ENCODE peak calls at places on chromosomes 1 and 21, in six cellular contexts. N, Z, L, C, E and U are unnamed samples.

GRCh38 chr1:115462677-115463076 is 124.6 kb upstream of the NGF start:
- DNase-seq in Z (no peak), L (no peak), C (no peak), E (no peak), N (no peak), U (no peak)

GRCh38 chr1:118459871-118460270 is 274.8 kb upstream of the SPAG17 start:
- DNase-seq in N (no peak), Z (no peak), L (no peak), C (no peak), E (no peak), U (no peak)

GRCh38 chr1:232699814-232700213 is 69.9 kb upstream of the SIPA1L2 start:
- DNase-seq in L (no peak), Z (no peak), E (no peak), C (no peak), N (no peak), U (no peak)

GRCh38 chr1:39919545-39919944 is 17.8 kb upstream of the MYCL start:
- DNase-seq in L (peak; percentile 64), C (no peak), N (no peak), E (no peak), Z (peak; percentile 23), U (no peak)

GRCh38 chr1:50508040-50508586 is 84.9 kb upstream of the DMRTA2 start:
- DNase-seq in Z (no peak), E (no peak), L (no peak), N (no peak), C (no peak), U (no peak)

GRCh38 chr1:78519446-78519845 is 28.7 kb downstream of the PTGFR start:
- DNase-seq in N (no peak), L (no peak), C (no peak), Z (no peak), E (no peak), U (no peak)

GRCh38 chr1:32179193-32179442 is 357 bp upstream of the TXLNA start:
- DNase-seq in Z (no peak), C (no peak), N (no peak), E (no peak), L (no peak), U (no peak)

GRCh38 chr21:38712076-38712475 is 93.7 kb upstream of the ETS2 start:
- DNase-seq in Z (no peak), E (no peak), L (peak; percentile 11), C (no peak), N (no peak), U (no peak)

GRCh38 chr1:175826705-175827104 is 83.3 kb upstream of the TNR start:
- DNase-seq in E (no peak), N (no peak), L (no peak), Z (no peak), C (peak; percentile 28), U (no peak)

GRCh38 chr1:66535149-66535548 is 1.2 kb downstream of the SGIP1 start:
- DNase-seq in N (no peak), L (no peak), C (no peak), E (no peak), Z (no peak), U (no peak)

GRCh38 chr1:25030674-25031589 is 100.9 kb upstream of the RUNX3 start:
- DNase-seq in L (peak; percentile 9), N (no peak), E (no peak), Z (no peak), C (no peak), U (no peak)

GRCh38 chr1:231390071-231390470 is 32.0 kb downstream of the EGLN1 start:
- DNase-seq in Z (no peak), L (no peak), E (no peak), N (no peak), C (no peak), U (no peak)

GRCh38 chr1:84442256-84442655 is 36.8 kb upstream of the RPF1 start:
- DNase-seq in C (peak; percentile 73), E (peak; percentile 58), L (peak; percentile 22), Z (no peak), N (no peak), U (peak; percentile 53)

GRCh38 chr21:28821276-28822063 is 171.2 kb downstream of the LTN1 start:
- DNase-seq in N (no peak), E (no peak), Z (no peak), C (no peak), L (no peak), U (no peak)

GRCh38 chr1:217275617-217276398 is 355.1 kb downstream of the GPATCH2 start:
- DNase-seq in E (peak; percentile 25), Z (no peak), N (no peak), L (no peak), C (no peak), U (peak; percentile 44)

GRCh38 chr1:37484325-37485051 is 10.1 kb downstream of the ZC3H12A start:
- DNase-seq in L (peak; percentile 31), N (no peak), Z (no peak), C (no peak), E (no peak), U (no peak)

GRCh38 chr21:37095821-37096220 is 22.8 kb downstream of the TTC3 start:
- DNase-seq in L (no peak), C (no peak), Z (no peak), E (no peak), N (no peak), U (no peak)

GRCh38 chr1:29901618-29902017 is 665.3 kb downstream of the PTPRU start:
- DNase-seq in Z (no peak), C (no peak), L (no peak), N (no peak), E (no peak), U (no peak)

GRCh38 chr1:93171549-93172050 is 8.6 kb downstream of the TMED5 start:
- DNase-seq in Z (no peak), C (no peak), N (no peak), L (no peak), E (no peak), U (no peak)

GRCh38 chr1:19424651-19425570 is 60.4 kb downstream of the CAPZB start:
- DNase-seq in E (no peak), Z (no peak), C (no peak), N (no peak), L (no peak), U (no peak)

GRCh38 chr1:237812061-237812460 is 78.7 kb downstream of the ZP4 start:
- DNase-seq in C (no peak), L (no peak), N (no peak), Z (no peak), E (no peak), U (no peak)

GRCh38 chr1:116375884-116376733 is 3.1 kb downstream of the ATP1A1 start:
- DNase-seq in N (peak; percentile 95), L (peak; percentile 40), C (no peak), E (no peak), Z (no peak), U (no peak)